ENCODE peak calls at places on chromosome 17, in five cellular contexts. Y is iPS-NIHi11; E is putamen; I is T-helper 2 cell treated with Interferon-gamma antibody and Interleukin-4, amounts not matched to agents 5 μg/mL and 100 μg/mL, for 36 hours; J is CD4-positive, CD25-positive, alpha-beta regulatory T cell. L is an unnamed sample.

GRCh38 chr17:50534222-50534978 is 1.9 kb downstream of the EPN3 start:
- DNase-seq in I (no peak), E (no peak), Y (peak; percentile 85), J (no peak), L (peak; percentile 62)

GRCh38 chr17:15392326-15392739 is 50.9 kb upstream of the TEKT3 start:
- DNase-seq in J (no peak), I (no peak), Y (no peak), E (no peak), L (no peak)

GRCh38 chr17:39252788-39253460 is 27.2 kb upstream of the STAC2 start:
- DNase-seq in I (no peak), E (no peak), J (no peak), Y (peak; percentile 35), L (peak; percentile 75)

GRCh38 chr17:58210922-58211321 is 8.1 kb downstream of the MKS1 start:
- DNase-seq in E (no peak), J (peak; percentile 8), I (no peak), Y (no peak), L (peak; percentile 38)

GRCh38 chr17:76427457-76428231 is 25.3 kb downstream of the UBE2O start:
- DNase-seq in E (no peak), I (no peak), J (no peak), Y (no peak), L (no peak)

GRCh38 chr17:81519284-81520020 is 6.9 kb upstream of the ACTG1 start:
- DNase-seq in I (peak; percentile 69), E (no peak), Y (peak; percentile 78), J (peak; percentile 61), L (peak; percentile 75)

GRCh38 chr17:53496356-53496755 is 326.4 kb upstream of the KIF2B start:
- DNase-seq in J (no peak), E (no peak), Y (no peak), I (no peak), L (peak; percentile 66)

GRCh38 chr17:57544834-57545463 is 200.2 kb downstream of the CCDC182 start:
- DNase-seq in I (no peak), Y (no peak), E (no peak), J (no peak), L (no peak)

GRCh38 chr17:58995247-58995940 is 111.3 kb downstream of the TRIM37 start:
- DNase-seq in I (no peak), J (no peak), E (no peak), Y (no peak), L (no peak)

GRCh38 chr17:2347805-2348685 is 10.7 kb downstream of the SGSM2 start:
- DNase-seq in J (no peak), Y (peak; percentile 84), I (no peak), E (peak; percentile 69), L (peak; percentile 99)

GRCh38 chr17:79192503-79193500 is 118.2 kb downstream of the ENGASE start:
- DNase-seq in E (no peak), Y (peak; percentile 85), J (peak; percentile 7), I (peak; percentile 6), L (peak; percentile 72)

GRCh38 chr17:44738214-44738906 is 20.4 kb upstream of the ADAM11 start:
- DNase-seq in E (no peak), J (no peak), I (no peak), Y (no peak), L (no peak)

GRCh38 chr17:45149037-45149668 is 878 bp downstream of the HEXIM1 start:
- DNase-seq in I (peak; percentile 78), E (peak; percentile 85), Y (peak; percentile 78), J (peak; percentile 84), L (peak; percentile 93)

L was measured in mesendoderm.